ENCODE peak calls at places on chromosomes 6 and 20, in ten cellular contexts. B is glutamatergic neuron; V is esophagus squamous epithelium; T is stimulated activated CD4-positive, alpha-beta T cell treated with anti-CD3 and anti-CD28 coated beads, Interleukin-4, amount 100 ng/mL, for 4 hours; D is sciatic nerve; S is CD8-positive, alpha-beta memory T cell; K is cardiac fibroblast; G is ACHN; X is CD8-positive, alpha-beta T cell; R is non-pigmented ciliary epithelial cell. Y is an unnamed sample.

GRCh38 chr20:15498926-15499325 is 1074.3 kb downstream of the KIF16B start:
- DNase-seq in D (no peak), G (no peak), S (no peak), V (no peak), T (no peak), B (no peak), K (no peak), X (no peak), R (no peak), Y (no peak)

GRCh38 chr20:58224974-58225373 is 3.5 kb downstream of the ANKRD60 start:
- DNase-seq in D (no peak), T (no peak), B (no peak), K (no peak), S (no peak), R (no peak), X (no peak), V (no peak), G (no peak), Y (no peak)

GRCh38 chr6:37547564-37548061 is 47.9 kb upstream of the CCDC167 start:
- DNase-seq in B (no peak), D (no peak), R (no peak), S (peak), X (no peak), G (peak), K (peak), T (no peak), V (no peak), Y (no peak)

GRCh38 chr20:57621426-57622200 is 1.4 kb upstream of the ZBP1 start:
- DNase-seq in T (no peak), B (no peak), K (no peak), V (no peak), D (peak), R (no peak), G (no peak), X (no peak), S (no peak), Y (peak)

GRCh38 chr6:40125680-40126079 is 191.4 kb upstream of the MOCS1 start:
- DNase-seq in T (no peak), R (no peak), G (no peak), K (no peak), B (no peak), S (no peak), D (no peak), V (no peak), X (no peak), Y (no peak)

GRCh38 chr20:37989601-37990001 is 43.7 kb downstream of the TTI1 start:
- DNase-seq in R (no peak), T (no peak), K (peak), X (no peak), D (no peak), B (no peak), V (no peak), G (no peak), S (no peak), Y (peak)

GRCh38 chr6:1606533-1607235 is 3.0 kb upstream of the FOXC1 start:
- DNase-seq in G (no peak), B (peak), S (no peak), R (no peak), K (no peak), D (no peak), X (no peak), T (no peak), V (no peak), Y (no peak)

GRCh38 chr6:139240161-139241010 is 51.4 kb downstream of the TXLNB start:
- DNase-seq in T (no peak), X (no peak), V (no peak), R (no peak), G (no peak), D (no peak), B (no peak), S (no peak), K (peak), Y (peak)

GRCh38 chr6:25363429-25363828 is 84.3 kb downstream of the CARMIL1 start:
- DNase-seq in K (no peak), T (no peak), G (no peak), S (no peak), D (no peak), X (no peak), B (no peak), R (no peak), V (no peak), Y (no peak)

GRCh38 chr20:46230811-46231282 is 77.5 kb downstream of the CDH22 start:
- DNase-seq in K (peak), R (peak), V (no peak), X (no peak), G (peak), D (no peak), B (no peak), S (no peak), T (no peak), Y (peak)

GRCh38 chr6:126035764-126036163 is 49.4 kb downstream of the TRMT11 start:
- DNase-seq in X (no peak), R (no peak), D (no peak), K (no peak), V (no peak), S (no peak), B (no peak), T (no peak), G (no peak), Y (no peak)

GRCh38 chr6:168440520-168441433 is at the start of gene SMOC2:
- DNase-seq in G (peak), S (no peak), V (no peak), X (no peak), B (peak), T (no peak), K (no peak), D (no peak), R (no peak), Y (no peak)

GRCh38 chr6:168472363-168472762 is 31.4 kb downstream of the SMOC2 start:
- DNase-seq in G (no peak), T (no peak), K (no peak), X (no peak), B (no peak), D (no peak), S (no peak), V (no peak), R (no peak), Y (no peak)

GRCh38 chr6:25655746-25656145 is 3.7 kb downstream of the SCGN start:
- DNase-seq in G (no peak), R (no peak), S (no peak), B (no peak), X (no peak), K (no peak), T (no peak), V (no peak), D (no peak), Y (no peak)

GRCh38 chr20:46638367-46639274 is 12.6 kb downstream of the SLC13A3 start:
- DNase-seq in R (no peak), G (no peak), T (no peak), D (peak), B (no peak), V (no peak), K (no peak), X (no peak), S (no peak), Y (no peak)

GRCh38 chr6:11210386-11211138 is 21.9 kb downstream of the NEDD9 start:
- DNase-seq in T (no peak), B (no peak), D (no peak), R (no peak), S (no peak), G (no peak), V (no peak), K (peak), X (no peak), Y (no peak)

GRCh38 chr20:63577317-63577894 is 3.4 kb upstream of the HELZ2 start:
- DNase-seq in K (no peak), V (no peak), D (no peak), G (no peak), B (no peak), X (no peak), T (no peak), R (no peak), S (no peak), Y (no peak)

GRCh38 chr6:76862966-76863365 is 600.3 kb downstream of the HTR1B start:
- DNase-seq in V (no peak), S (no peak), T (no peak), X (no peak), G (no peak), K (peak), B (no peak), D (no peak), R (no peak), Y (no peak)

GRCh38 chr6:105769987-105770386 is 316.1 kb upstream of the PRDM1 start:
- DNase-seq in S (no peak), B (no peak), V (no peak), R (no peak), X (no peak), G (no peak), T (no peak), D (no peak), K (peak), Y (no peak)

GRCh38 chr6:25628471-25629201 is 23.4 kb upstream of the SCGN start:
- DNase-seq in G (no peak), B (no peak), T (no peak), S (no peak), V (no peak), K (peak), X (no peak), R (no peak), D (no peak), Y (no peak)

GRCh38 chr6:139764498-139764986 is 390.1 kb upstream of the CITED2 start:
- DNase-seq in B (no peak), K (peak), G (peak), X (no peak), S (no peak), R (peak), D (no peak), V (no peak), T (no peak), Y (peak)

GRCh38 chr20:37901280-37901666 is 1.7 kb upstream of the VSTM2L start:
- DNase-seq in T (no peak), X (no peak), B (no peak), R (no peak), D (no peak), S (no peak), G (peak), K (peak), V (no peak), Y (no peak)

GRCh38 chr6:3650959-3651697 is 100.4 kb downstream of the PXDC1 start:
- DNase-seq in V (no peak), D (no peak), S (no peak), R (no peak), X (no peak), B (no peak), K (no peak), T (no peak), G (no peak), Y (no peak)

GRCh38 chr6:49939993-49940498 is 23.9 kb downstream of the DEFB114 start:
- DNase-seq in X (no peak), K (no peak), G (no peak), S (no peak), R (no peak), D (no peak), V (no peak), T (no peak), B (no peak), Y (peak)

GRCh38 chr6:170099387-170099786 is 191.5 kb downstream of the DLL1 start:
- DNase-seq in R (no peak), T (no peak), D (peak), X (no peak), G (no peak), K (no peak), B (no peak), V (no peak), S (no peak), Y (no peak)

GRCh38 chr6:10418862-10419748 is 4.2 kb upstream of the TFAP2A start:
- DNase-seq in B (no peak), R (no peak), G (peak), S (no peak), D (no peak), K (no peak), X (no peak), T (no peak), V (no peak), Y (no peak)

GRCh38 chr20:35049776-35050352 is 42.7 kb downstream of the TRPC4AP start:
- DNase-seq in X (no peak), B (no peak), K (peak), T (no peak), V (no peak), S (no peak), D (no peak), G (no peak), R (peak), Y (no peak)

GRCh38 chr6:89927788-89928565 is 33.7 kb downstream of the GJA10 start:
- DNase-seq in X (no peak), K (peak), S (no peak), R (no peak), B (no peak), T (no peak), G (no peak), D (no peak), V (no peak), Y (no peak)

GRCh38 chr6:50318536-50318935 is 268.8 kb upstream of the DEFB112 start:
- DNase-seq in K (no peak), S (no peak), R (no peak), V (no peak), B (no peak), T (no peak), G (no peak), X (no peak), D (no peak), Y (no peak)

GRCh38 chr6:147161974-147162495 is 42.2 kb upstream of the STXBP5 start:
- DNase-seq in S (no peak), T (no peak), B (no peak), V (no peak), R (peak), G (no peak), K (peak), D (no peak), X (no peak), Y (peak)

GRCh38 chr6:166586424-166587156 is at the start of gene RAMACL:
- DNase-seq in V (no peak), T (peak), R (no peak), X (peak), G (peak), K (no peak), S (peak), D (no peak), B (no peak), Y (peak)

GRCh38 chr6:6712258-6712978 is 123.9 kb downstream of the LY86 start:
- DNase-seq in X (no peak), B (no peak), D (no peak), S (no peak), K (peak), T (no peak), V (no peak), G (no peak), R (peak), Y (peak)

GRCh38 chr6:22227824-22228610 is 68.8 kb downstream of the PRL start:
- DNase-seq in B (no peak), S (no peak), D (no peak), K (peak), G (no peak), T (no peak), X (no peak), V (no peak), R (no peak), Y (no peak)

GRCh38 chr20:20734475-20734948 is 22.1 kb upstream of the RALGAPA2 start:
- DNase-seq in S (no peak), V (no peak), G (no peak), T (no peak), X (no peak), R (no peak), K (no peak), B (no peak), D (no peak), Y (no peak)